ENCODE peak calls at places on chromosomes 4 and X, in eight cellular contexts. One of them, this sample, is unnamed.

GRCh38 chr4:107913283-107913899 is 18.0 kb upstream of the CYP2U1 start:
- DNase-seq in bronchial epithelial cell: peak
- DNase-seq in fibroblast of mammary gland: peak
- DNase-seq in stimulated activated CD4-positive, alpha-beta T cell treated with anti-CD3 and anti-CD28 coated beads, Interleukin-2, amount 100 ng/mL, for 4 hours: peak
- DNase-seq in GM18507: no peak
- DNase-seq in activated gamma-delta T cell treated with Interleukin-2 at 50 U/mL for 16 hours: peak
- DNase-seq in T-cell: peak
- DNase-seq in neural crest cell: peak
- DNase-seq in this sample: no peak

GRCh38 chr4:102809691-102810090 is 17.7 kb downstream of the UBE2D3 start:
- DNase-seq in bronchial epithelial cell: no peak
- DNase-seq in fibroblast of mammary gland: peak
- DNase-seq in stimulated activated CD4-positive, alpha-beta T cell treated with anti-CD3 and anti-CD28 coated beads, Interleukin-2, amount 100 ng/mL, for 4 hours: no peak
- DNase-seq in GM18507: no peak
- DNase-seq in activated gamma-delta T cell treated with Interleukin-2 at 50 U/mL for 16 hours: no peak
- DNase-seq in T-cell: no peak
- DNase-seq in neural crest cell: no peak
- DNase-seq in this sample: no peak

GRCh38 chr4:6351246-6352000 is 81.8 kb downstream of the WFS1 start:
- DNase-seq in bronchial epithelial cell: no peak
- DNase-seq in fibroblast of mammary gland: no peak
- DNase-seq in stimulated activated CD4-positive, alpha-beta T cell treated with anti-CD3 and anti-CD28 coated beads, Interleukin-2, amount 100 ng/mL, for 4 hours: no peak
- DNase-seq in GM18507: no peak
- DNase-seq in activated gamma-delta T cell treated with Interleukin-2 at 50 U/mL for 16 hours: no peak
- DNase-seq in T-cell: no peak
- DNase-seq in neural crest cell: no peak
- DNase-seq in this sample: no peak

GRCh38 chr4:106301393-106302084 is 14.5 kb downstream of the TBCK start:
- DNase-seq in bronchial epithelial cell: no peak
- DNase-seq in fibroblast of mammary gland: peak
- DNase-seq in stimulated activated CD4-positive, alpha-beta T cell treated with anti-CD3 and anti-CD28 coated beads, Interleukin-2, amount 100 ng/mL, for 4 hours: no peak
- DNase-seq in GM18507: no peak
- DNase-seq in activated gamma-delta T cell treated with Interleukin-2 at 50 U/mL for 16 hours: no peak
- DNase-seq in T-cell: no peak
- DNase-seq in neural crest cell: no peak
- DNase-seq in this sample: no peak

GRCh38 chrX:137567474-137568232 is 1.7 kb downstream of the ZIC3 start:
- DNase-seq in bronchial epithelial cell: no peak
- DNase-seq in fibroblast of mammary gland: no peak
- DNase-seq in stimulated activated CD4-positive, alpha-beta T cell treated with anti-CD3 and anti-CD28 coated beads, Interleukin-2, amount 100 ng/mL, for 4 hours: no peak
- DNase-seq in GM18507: no peak
- DNase-seq in activated gamma-delta T cell treated with Interleukin-2 at 50 U/mL for 16 hours: no peak
- DNase-seq in T-cell: no peak
- DNase-seq in neural crest cell: no peak
- DNase-seq in this sample: no peak

GRCh38 chrX:102833136-102833535 is 103.9 kb upstream of the RAB40AL start:
- DNase-seq in bronchial epithelial cell: no peak
- DNase-seq in fibroblast of mammary gland: peak
- DNase-seq in stimulated activated CD4-positive, alpha-beta T cell treated with anti-CD3 and anti-CD28 coated beads, Interleukin-2, amount 100 ng/mL, for 4 hours: no peak
- DNase-seq in GM18507: no peak
- DNase-seq in activated gamma-delta T cell treated with Interleukin-2 at 50 U/mL for 16 hours: no peak
- DNase-seq in T-cell: no peak
- DNase-seq in neural crest cell: no peak
- DNase-seq in this sample: no peak

GRCh38 chrX:142089193-142089592 is 115.9 kb downstream of the MAGEC2 start:
- DNase-seq in bronchial epithelial cell: peak
- DNase-seq in fibroblast of mammary gland: peak
- DNase-seq in stimulated activated CD4-positive, alpha-beta T cell treated with anti-CD3 and anti-CD28 coated beads, Interleukin-2, amount 100 ng/mL, for 4 hours: no peak
- DNase-seq in GM18507: no peak
- DNase-seq in activated gamma-delta T cell treated with Interleukin-2 at 50 U/mL for 16 hours: no peak
- DNase-seq in T-cell: no peak
- DNase-seq in neural crest cell: no peak
- DNase-seq in this sample: peak

GRCh38 chr4:47238697-47239096 is 207.3 kb downstream of the GABRB1 start:
- DNase-seq in bronchial epithelial cell: no peak
- DNase-seq in fibroblast of mammary gland: no peak
- DNase-seq in stimulated activated CD4-positive, alpha-beta T cell treated with anti-CD3 and anti-CD28 coated beads, Interleukin-2, amount 100 ng/mL, for 4 hours: no peak
- DNase-seq in GM18507: no peak
- DNase-seq in activated gamma-delta T cell treated with Interleukin-2 at 50 U/mL for 16 hours: no peak
- DNase-seq in T-cell: no peak
- DNase-seq in neural crest cell: no peak
- DNase-seq in this sample: no peak

GRCh38 chrX:26234177-26234576 is 18.2 kb downstream of the MAGEB5 start:
- DNase-seq in bronchial epithelial cell: no peak
- DNase-seq in fibroblast of mammary gland: no peak
- DNase-seq in stimulated activated CD4-positive, alpha-beta T cell treated with anti-CD3 and anti-CD28 coated beads, Interleukin-2, amount 100 ng/mL, for 4 hours: no peak
- DNase-seq in GM18507: no peak
- DNase-seq in activated gamma-delta T cell treated with Interleukin-2 at 50 U/mL for 16 hours: no peak
- DNase-seq in T-cell: no peak
- DNase-seq in neural crest cell: no peak
- DNase-seq in this sample: no peak

GRCh38 chr4:158869761-158870160 is 100.9 kb downstream of the FNIP2 start:
- DNase-seq in bronchial epithelial cell: no peak
- DNase-seq in fibroblast of mammary gland: no peak
- DNase-seq in stimulated activated CD4-positive, alpha-beta T cell treated with anti-CD3 and anti-CD28 coated beads, Interleukin-2, amount 100 ng/mL, for 4 hours: no peak
- DNase-seq in GM18507: no peak
- DNase-seq in activated gamma-delta T cell treated with Interleukin-2 at 50 U/mL for 16 hours: no peak
- DNase-seq in T-cell: no peak
- DNase-seq in neural crest cell: no peak
- DNase-seq in this sample: no peak

GRCh38 chr4:15333692-15334633 is 93.9 kb upstream of the C1QTNF7 start:
- DNase-seq in bronchial epithelial cell: no peak
- DNase-seq in fibroblast of mammary gland: peak
- DNase-seq in stimulated activated CD4-positive, alpha-beta T cell treated with anti-CD3 and anti-CD28 coated beads, Interleukin-2, amount 100 ng/mL, for 4 hours: no peak
- DNase-seq in GM18507: no peak
- DNase-seq in activated gamma-delta T cell treated with Interleukin-2 at 50 U/mL for 16 hours: no peak
- DNase-seq in T-cell: no peak
- DNase-seq in neural crest cell: no peak
- DNase-seq in this sample: no peak

GRCh38 chr4:23369331-23369730 is 520.5 kb downstream of the PPARGC1A start:
- DNase-seq in bronchial epithelial cell: no peak
- DNase-seq in fibroblast of mammary gland: no peak
- DNase-seq in stimulated activated CD4-positive, alpha-beta T cell treated with anti-CD3 and anti-CD28 coated beads, Interleukin-2, amount 100 ng/mL, for 4 hours: no peak
- DNase-seq in GM18507: no peak
- DNase-seq in activated gamma-delta T cell treated with Interleukin-2 at 50 U/mL for 16 hours: no peak
- DNase-seq in T-cell: no peak
- DNase-seq in neural crest cell: no peak
- DNase-seq in this sample: no peak

GRCh38 chrX:44068043-44068442 is 94.9 kb upstream of the NDP start:
- DNase-seq in bronchial epithelial cell: peak
- DNase-seq in fibroblast of mammary gland: no peak
- DNase-seq in stimulated activated CD4-positive, alpha-beta T cell treated with anti-CD3 and anti-CD28 coated beads, Interleukin-2, amount 100 ng/mL, for 4 hours: no peak
- DNase-seq in GM18507: no peak
- DNase-seq in activated gamma-delta T cell treated with Interleukin-2 at 50 U/mL for 16 hours: no peak
- DNase-seq in T-cell: no peak
- DNase-seq in neural crest cell: no peak
- DNase-seq in this sample: no peak

GRCh38 chr4:128601992-128602695 is 207.4 kb upstream of the JADE1 start:
- DNase-seq in bronchial epithelial cell: peak
- DNase-seq in fibroblast of mammary gland: peak
- DNase-seq in stimulated activated CD4-positive, alpha-beta T cell treated with anti-CD3 and anti-CD28 coated beads, Interleukin-2, amount 100 ng/mL, for 4 hours: no peak
- DNase-seq in GM18507: no peak
- DNase-seq in activated gamma-delta T cell treated with Interleukin-2 at 50 U/mL for 16 hours: no peak
- DNase-seq in T-cell: no peak
- DNase-seq in neural crest cell: no peak
- DNase-seq in this sample: peak

GRCh38 chrX:151174581-151175282 is 1.7 kb upstream of the GPR50 start:
- DNase-seq in bronchial epithelial cell: no peak
- DNase-seq in fibroblast of mammary gland: no peak
- DNase-seq in stimulated activated CD4-positive, alpha-beta T cell treated with anti-CD3 and anti-CD28 coated beads, Interleukin-2, amount 100 ng/mL, for 4 hours: no peak
- DNase-seq in GM18507: no peak
- DNase-seq in activated gamma-delta T cell treated with Interleukin-2 at 50 U/mL for 16 hours: no peak
- DNase-seq in T-cell: no peak
- DNase-seq in neural crest cell: peak
- DNase-seq in this sample: no peak

GRCh38 chrX:48021026-48021900 is 14.5 kb downstream of the SPACA5 start:
- DNase-seq in bronchial epithelial cell: peak
- DNase-seq in fibroblast of mammary gland: peak
- DNase-seq in stimulated activated CD4-positive, alpha-beta T cell treated with anti-CD3 and anti-CD28 coated beads, Interleukin-2, amount 100 ng/mL, for 4 hours: peak
- DNase-seq in GM18507: peak
- DNase-seq in activated gamma-delta T cell treated with Interleukin-2 at 50 U/mL for 16 hours: peak
- DNase-seq in T-cell: peak
- DNase-seq in neural crest cell: peak
- DNase-seq in this sample: no peak

GRCh38 chrX:136768469-136769084 is 12.2 kb downstream of the ARHGEF6 start:
- DNase-seq in bronchial epithelial cell: peak
- DNase-seq in fibroblast of mammary gland: peak
- DNase-seq in stimulated activated CD4-positive, alpha-beta T cell treated with anti-CD3 and anti-CD28 coated beads, Interleukin-2, amount 100 ng/mL, for 4 hours: peak
- DNase-seq in GM18507: no peak
- DNase-seq in activated gamma-delta T cell treated with Interleukin-2 at 50 U/mL for 16 hours: peak
- DNase-seq in T-cell: no peak
- DNase-seq in neural crest cell: no peak
- DNase-seq in this sample: no peak

GRCh38 chr4:187814737-187815465 is 180.7 kb upstream of the ZFP42 start:
- DNase-seq in bronchial epithelial cell: no peak
- DNase-seq in fibroblast of mammary gland: peak
- DNase-seq in stimulated activated CD4-positive, alpha-beta T cell treated with anti-CD3 and anti-CD28 coated beads, Interleukin-2, amount 100 ng/mL, for 4 hours: no peak
- DNase-seq in GM18507: no peak
- DNase-seq in activated gamma-delta T cell treated with Interleukin-2 at 50 U/mL for 16 hours: no peak
- DNase-seq in T-cell: no peak
- DNase-seq in neural crest cell: no peak
- DNase-seq in this sample: no peak

GRCh38 chr4:121096629-121097028 is 24.3 kb upstream of the NDNF start:
- DNase-seq in bronchial epithelial cell: peak
- DNase-seq in fibroblast of mammary gland: peak
- DNase-seq in stimulated activated CD4-positive, alpha-beta T cell treated with anti-CD3 and anti-CD28 coated beads, Interleukin-2, amount 100 ng/mL, for 4 hours: no peak
- DNase-seq in GM18507: no peak
- DNase-seq in activated gamma-delta T cell treated with Interleukin-2 at 50 U/mL for 16 hours: no peak
- DNase-seq in T-cell: no peak
- DNase-seq in neural crest cell: no peak
- DNase-seq in this sample: no peak

GRCh38 chr4:81919238-81919637 is 447.5 kb upstream of the RASGEF1B start:
- DNase-seq in bronchial epithelial cell: peak
- DNase-seq in fibroblast of mammary gland: peak
- DNase-seq in stimulated activated CD4-positive, alpha-beta T cell treated with anti-CD3 and anti-CD28 coated beads, Interleukin-2, amount 100 ng/mL, for 4 hours: no peak
- DNase-seq in GM18507: no peak
- DNase-seq in activated gamma-delta T cell treated with Interleukin-2 at 50 U/mL for 16 hours: no peak
- DNase-seq in T-cell: no peak
- DNase-seq in neural crest cell: no peak
- DNase-seq in this sample: no peak

GRCh38 chr4:101599620-101600019 is 190.9 kb upstream of the BANK1 start:
- DNase-seq in bronchial epithelial cell: peak
- DNase-seq in fibroblast of mammary gland: peak
- DNase-seq in stimulated activated CD4-positive, alpha-beta T cell treated with anti-CD3 and anti-CD28 coated beads, Interleukin-2, amount 100 ng/mL, for 4 hours: no peak
- DNase-seq in GM18507: no peak
- DNase-seq in activated gamma-delta T cell treated with Interleukin-2 at 50 U/mL for 16 hours: no peak
- DNase-seq in T-cell: no peak
- DNase-seq in neural crest cell: no peak
- DNase-seq in this sample: no peak

GRCh38 chrX:97704881-97705280 is 821.2 kb downstream of the RPA4 start:
- DNase-seq in bronchial epithelial cell: no peak
- DNase-seq in fibroblast of mammary gland: no peak
- DNase-seq in stimulated activated CD4-positive, alpha-beta T cell treated with anti-CD3 and anti-CD28 coated beads, Interleukin-2, amount 100 ng/mL, for 4 hours: no peak
- DNase-seq in GM18507: no peak
- DNase-seq in activated gamma-delta T cell treated with Interleukin-2 at 50 U/mL for 16 hours: no peak
- DNase-seq in T-cell: no peak
- DNase-seq in neural crest cell: no peak
- DNase-seq in this sample: no peak

GRCh38 chr4:180960758-180961401 is 1282.3 kb upstream of the TENM3 start:
- DNase-seq in bronchial epithelial cell: no peak
- DNase-seq in fibroblast of mammary gland: peak
- DNase-seq in stimulated activated CD4-positive, alpha-beta T cell treated with anti-CD3 and anti-CD28 coated beads, Interleukin-2, amount 100 ng/mL, for 4 hours: no peak
- DNase-seq in GM18507: no peak
- DNase-seq in activated gamma-delta T cell treated with Interleukin-2 at 50 U/mL for 16 hours: no peak
- DNase-seq in T-cell: no peak
- DNase-seq in neural crest cell: no peak
- DNase-seq in this sample: no peak

GRCh38 chr4:73978886-73979285 is 2.9 kb downstream of the PF4 start:
- DNase-seq in bronchial epithelial cell: peak
- DNase-seq in fibroblast of mammary gland: peak
- DNase-seq in stimulated activated CD4-positive, alpha-beta T cell treated with anti-CD3 and anti-CD28 coated beads, Interleukin-2, amount 100 ng/mL, for 4 hours: no peak
- DNase-seq in GM18507: no peak
- DNase-seq in activated gamma-delta T cell treated with Interleukin-2 at 50 U/mL for 16 hours: no peak
- DNase-seq in T-cell: no peak
- DNase-seq in neural crest cell: no peak
- DNase-seq in this sample: no peak

GRCh38 chr4:74549936-74550335 is 105.0 kb downstream of the AREG start:
- DNase-seq in bronchial epithelial cell: peak
- DNase-seq in fibroblast of mammary gland: peak
- DNase-seq in stimulated activated CD4-positive, alpha-beta T cell treated with anti-CD3 and anti-CD28 coated beads, Interleukin-2, amount 100 ng/mL, for 4 hours: no peak
- DNase-seq in GM18507: no peak
- DNase-seq in activated gamma-delta T cell treated with Interleukin-2 at 50 U/mL for 16 hours: no peak
- DNase-seq in T-cell: no peak
- DNase-seq in neural crest cell: no peak
- DNase-seq in this sample: no peak